ENCODE peak calls at places on chromosomes 16 and 17, in nine cellular contexts. J is lower lobe of right lung, V is transverse colon, G is skeletal muscle cell, Q is IMR-90, Z is mammary epithelial cell, T is GM23248, U is H1, B is ovary. H is an unnamed sample.

GRCh38 chr17:81447331-81447933 is 52.2 kb downstream of the BAHCC1 start:
- DNase-seq in Q (no peak), T (no peak), Z (no peak), J (no peak), G (no peak), V (no peak), U (no peak), B (no peak), H (no peak)

GRCh38 chr16:19644877-19645276 is 73.2 kb downstream of the KNOP1 start:
- DNase-seq in Q (peak; percentile 14), T (no peak), G (peak; percentile 19), Z (no peak), U (no peak), V (no peak), B (peak; percentile 82), J (no peak), H (no peak)

GRCh38 chr17:3890082-3890892 is 2.6 kb downstream of the CAMKK1 start:
- DNase-seq in U (no peak), B (peak; percentile 79), G (peak; percentile 96), V (peak; percentile 69), J (peak; percentile 70), T (peak; percentile 98), Z (peak; percentile 81), Q (peak; percentile 91), H (peak; percentile 97)

GRCh38 chr16:23061669-23062068 is 87.6 kb downstream of the USP31 start:
- DNase-seq in V (no peak), Z (no peak), U (no peak), B (no peak), T (peak; percentile 21), Q (peak; percentile 43), G (no peak), J (no peak), H (no peak)

GRCh38 chr17:29572691-29573557 is 4.4 kb downstream of the TP53I13 start:
- DNase-seq in G (no peak), U (no peak), V (peak; percentile 53), Z (no peak), Q (peak; percentile 56), B (peak; percentile 64), T (peak; percentile 85), J (peak; percentile 67), H (peak; percentile 70)

GRCh38 chr16:55506083-55506482 is 2.8 kb upstream of the LPCAT2 start:
- DNase-seq in Q (no peak), U (no peak), Z (no peak), V (no peak), T (no peak), G (no peak), B (no peak), J (no peak), H (no peak)

GRCh38 chr17:73342549-73343167 is 30.9 kb upstream of the CDC42EP4 start:
- DNase-seq in G (no peak), V (no peak), U (no peak), Q (peak; percentile 73), Z (peak; percentile 55), T (peak; percentile 60), B (no peak), J (no peak), H (peak; percentile 58)

GRCh38 chr17:82949984-82950383 is 110.2 kb upstream of the ZNF750 start:
- DNase-seq in J (peak; percentile 12), U (no peak), G (no peak), Q (no peak), T (no peak), Z (no peak), B (no peak), V (no peak), H (no peak)

GRCh38 chr17:52159159-52159809 is 770 bp upstream of the CA10 start:
- DNase-seq in T (no peak), V (no peak), B (no peak), Z (no peak), J (no peak), G (no peak), U (no peak), Q (no peak), H (no peak)

DNA sequence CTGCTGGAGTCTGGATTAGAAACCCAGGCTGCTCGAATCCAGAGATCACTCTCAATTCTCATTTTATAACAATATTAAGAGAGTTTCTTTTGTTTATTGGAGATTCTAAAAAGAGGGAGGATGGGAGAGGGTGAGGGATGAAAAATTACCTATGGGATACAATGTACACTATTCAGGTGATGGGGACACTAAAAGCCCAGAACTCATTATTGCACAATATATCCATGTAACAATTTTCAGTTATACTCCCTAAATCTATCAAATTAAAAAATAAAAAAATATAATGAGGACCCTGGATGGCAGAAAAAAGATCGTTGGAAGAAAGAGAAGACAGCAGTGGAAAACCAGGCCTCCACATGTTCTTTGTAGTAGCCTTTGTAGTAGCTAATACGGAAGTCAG is 100.8 kb downstream of the CNTNAP4 start:
- DNase-seq in B (no peak), T (no peak), U (no peak), V (no peak), J (no peak), Q (no peak), G (no peak), Z (no peak), H (no peak)
- H3K4me3 ChIP-seq in B (no peak overlapping the region), T (no peak overlapping the region), U (no peak overlapping the region), V (no peak overlapping the region), J (no peak overlapping the region), Q (no peak overlapping the region), G (no peak overlapping the region), Z (no peak overlapping the region), H (no peak overlapping the region)

GRCh38 chr17:31506517-31506916 is 115.0 kb downstream of the RAB11FIP4 start:
- DNase-seq in G (no peak), B (no peak), V (no peak), U (no peak), Q (no peak), Z (no peak), J (no peak), T (no peak), H (no peak)
- H3K4me3 ChIP-seq in G (no peak overlapping the region), B (no peak overlapping the region), V (no peak overlapping the region), U (no peak overlapping the region), Q (no peak overlapping the region), Z (no peak overlapping the region), J (no peak overlapping the region), T (no peak overlapping the region), H (no peak overlapping the region)

GRCh38 chr17:58370309-58370708 is 18.3 kb upstream of the SUPT4H1 start:
- DNase-seq in G (no peak), U (no peak), Q (no peak), B (no peak), T (no peak), J (no peak), Z (no peak), V (no peak), H (no peak)

GRCh38 chr17:58369214-58370031 is 17.4 kb upstream of the SUPT4H1 start:
- DNase-seq in U (no peak), B (no peak), J (no peak), V (no peak), G (no peak), T (no peak), Z (no peak), Q (no peak), H (no peak)

GRCh38 chr17:58371300-58371950 is 19.4 kb upstream of the SUPT4H1 start:
- DNase-seq in Z (no peak), T (no peak), B (no peak), G (no peak), V (no peak), U (no peak), Q (no peak), J (no peak), H (no peak)

GRCh38 chr17:58368860-58369213 is 16.8 kb upstream of the SUPT4H1 start:
- DNase-seq in B (no peak), T (no peak), J (no peak), V (no peak), Z (no peak), Q (no peak), U (no peak), G (no peak), H (no peak)

GRCh38 chr17:58370716-58371115 is 18.7 kb upstream of the SUPT4H1 start:
- DNase-seq in G (no peak), U (no peak), J (no peak), Z (no peak), T (no peak), V (no peak), Q (no peak), B (no peak), H (no peak)
- H3K4me3 ChIP-seq in G (no peak overlapping the region), U (no peak overlapping the region), J (no peak overlapping the region), Z (no peak overlapping the region), T (no peak overlapping the region), V (no peak overlapping the region), Q (no peak overlapping the region), B (no peak overlapping the region), H (no peak overlapping the region)

GRCh38 chr17:43720311-43721060 is 38.1 kb downstream of the SOST start:
- DNase-seq in Z (peak; percentile 51), Q (peak; percentile 43), G (no peak), U (no peak), J (peak; percentile 87), V (peak; percentile 84), T (peak; percentile 83), B (peak; percentile 68), H (peak; percentile 85)
- H3K4me3 ChIP-seq in Z (peak overlapping the region; percentile 53), Q (peak overlapping the region; percentile 53), G (peak overlapping the region; percentile 55), U (peak overlapping the region; percentile 68), J (peak overlapping the region; percentile 77), V (peak overlapping the region; percentile 59), T (peak overlapping the region; percentile 67), B (peak overlapping the region; percentile 93), H (peak overlapping the region; percentile 56)

DNA sequence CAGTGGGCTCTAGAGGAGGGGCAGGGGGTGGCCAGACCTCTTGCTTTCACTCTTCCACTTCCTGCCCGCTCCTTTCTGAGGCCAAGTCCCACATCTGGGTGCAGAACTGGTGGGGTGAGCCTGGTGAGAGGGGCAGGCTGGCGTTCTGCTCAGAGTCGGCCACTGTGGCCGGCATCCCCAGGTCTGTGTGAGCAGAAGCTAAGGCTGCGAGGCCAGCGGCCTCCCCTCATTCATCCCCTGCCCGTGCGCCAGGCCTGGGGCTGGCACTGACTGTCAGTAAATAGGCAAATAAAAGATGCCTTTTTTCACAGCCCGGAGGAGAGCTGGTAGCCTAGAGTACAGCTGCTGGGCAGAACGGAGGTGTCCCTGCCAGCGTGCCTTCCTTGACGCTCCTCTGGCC is 1.2 kb downstream of the DEF8 start:
- DNase-seq in Z (no peak), V (no peak), J (no peak), G (no peak), Q (no peak), T (no peak), B (no peak), U (no peak), H (no peak)
- H3K4me3 ChIP-seq in Z (no peak overlapping the region), V (no peak overlapping the region), J (peak overlapping the region; percentile 56), G (peak overlapping the region; percentile 76), Q (peak overlapping the region; percentile 92), T (peak overlapping the region; percentile 77), B (no peak overlapping the region), U (peak overlapping the region; percentile 78), H (peak overlapping the region; percentile 67)

GRCh38 chr17:76139801-76140660 is 1.0 kb downstream of the FOXJ1 start:
- DNase-seq in Z (no peak), Q (no peak), J (peak; percentile 69), V (peak; percentile 49), B (no peak), U (no peak), G (no peak), T (peak; percentile 26), H (peak; percentile 24)
- H3K4me3 ChIP-seq in Z (no peak overlapping the region), Q (no peak overlapping the region), J (peak overlapping the region; percentile 63), V (no peak overlapping the region), B (no peak overlapping the region), U (peak overlapping the region; percentile 71), G (no peak overlapping the region), T (no peak overlapping the region), H (no peak overlapping the region)